ENCODE peak calls at places on chromosome 3, in five cellular contexts. N, B, Z, G and A are unnamed samples.

GRCh38 chr3:17891139-17891850 is 148.9 kb upstream of the TBC1D5 start:
- DNase-seq in B (no peak), G (no peak), N (no peak), Z (peak), A (no peak)

GRCh38 chr3:197317250-197317963 is 19.0 kb upstream of the DLG1 start:
- DNase-seq in N (no peak), G (no peak), Z (peak), B (no peak), A (no peak)

GRCh38 chr3:59286791-59287531 is 237.1 kb upstream of the CFAP20DC start:
- DNase-seq in N (no peak), B (no peak), G (no peak), Z (peak), A (no peak)

GRCh38 chr3:134376786-134377431 is 2.7 kb upstream of the AMOTL2 start:
- DNase-seq in G (no peak), Z (no peak), B (no peak), N (no peak), A (no peak)

GRCh38 chr3:176967525-176967924 is 229.8 kb downstream of the TBL1XR1 start:
- DNase-seq in G (no peak), Z (no peak), B (no peak), N (no peak), A (no peak)

GRCh38 chr3:146781059-146781458 is 175.9 kb upstream of the PLSCR5 start:
- DNase-seq in G (no peak), B (no peak), N (no peak), Z (no peak), A (no peak)

GRCh38 chr3:120503727-120504616 is 53.2 kb upstream of the FSTL1 start:
- DNase-seq in N (no peak), Z (no peak), G (no peak), B (no peak), A (no peak)

GRCh38 chr3:138043266-138044029 is 33.5 kb downstream of the CLDN18 start:
- DNase-seq in G (no peak), N (no peak), B (no peak), Z (no peak), A (no peak)

GRCh38 chr3:113747719-113748046 is 848 bp downstream of the ATP6V1A start:
- DNase-seq in Z (no peak), N (no peak), B (no peak), G (no peak), A (no peak)

GRCh38 chr3:149611149-149611548 is 46.7 kb downstream of the WWTR1 start:
- DNase-seq in B (no peak), G (no peak), N (no peak), Z (no peak), A (no peak)

GRCh38 chr3:15955968-15956367 is 158.2 kb upstream of the ANKRD28 start:
- DNase-seq in Z (no peak), N (no peak), B (no peak), G (no peak), A (no peak)

GRCh38 chr3:125684199-125684598 is 88.9 kb upstream of the OSBPL11 start:
- DNase-seq in G (no peak), N (no peak), Z (peak), B (no peak), A (no peak)

GRCh38 chr3:192553707-192554106 is 173.6 kb downstream of the FGF12 start:
- DNase-seq in B (no peak), N (no peak), Z (no peak), G (no peak), A (no peak)

GRCh38 chr3:121592856-121593702 is at the start of gene FBXO40:
- DNase-seq in B (no peak), Z (peak), N (no peak), G (no peak), A (no peak)

GRCh38 chr3:66398228-66399025 is 102.4 kb downstream of the LRIG1 start:
- DNase-seq in Z (peak), B (no peak), N (no peak), G (no peak), A (no peak)